ENCODE peak calls at places on chromosomes 12 and 14, in seven cellular contexts. H is upper lobe of left lung; A is stimulated activated effector memory CD8-positive, alpha-beta T cell treated with anti-CD3 and anti-CD28 coated beads, Interleukin-12 subunit alpha, Interleukin-12 subunit beta, amount 100 ng/mL, for 72 hours; R is left ventricle myocardium superior; S is Panc1; F is aorta; T is stimulated activated naive CD8-positive, alpha-beta T cell treated with anti-CD3 and anti-CD28 coated beads, Interleukin-15, amount 100 ng/mL, for 72 hours. U is an unnamed sample.

GRCh38 chr12:40921563-40922163 is 229.4 kb downstream of the CNTN1 start:
- ATAC-seq in H (no peak), A (no peak), R (no peak), S (no peak), F (no peak), T (no peak), U (no peak)

GRCh38 chr12:11621797-11622423 is 27.6 kb upstream of the ETV6 start:
- ATAC-seq in H (no peak), A (peak; percentile 63), R (peak; percentile 22), S (no peak), F (no peak), T (no peak), U (no peak)

GRCh38 chr12:106039242-106039641 is 99.5 kb downstream of the NUAK1 start:
- ATAC-seq in H (no peak), A (no peak), R (no peak), S (no peak), F (no peak), T (no peak), U (peak; percentile 29)

GRCh38 chr12:63915105-63915830 is 70.8 kb downstream of the SRGAP1 start:
- ATAC-seq in H (no peak), A (no peak), R (no peak), S (no peak), F (no peak), T (no peak), U (no peak)

GRCh38 chr12:7781274-7781673 is 7.9 kb upstream of the NANOG start:
- ATAC-seq in H (no peak), A (no peak), R (no peak), S (no peak), F (no peak), T (no peak), U (no peak)

GRCh38 chr12:116282371-116283286 is 5.1 kb upstream of the MED13L start:
- ATAC-seq in H (no peak), A (peak; percentile 49), R (no peak), S (peak; percentile 43), F (no peak), T (peak; percentile 73), U (no peak)

GRCh38 chr14:49593016-49593415 is 5.7 kb upstream of the LRR1 start:
- ATAC-seq in H (no peak), A (no peak), R (no peak), S (peak; percentile 79), F (no peak), T (no peak), U (no peak)

GRCh38 chr14:78637489-78637888 is 467.3 kb downstream of the NRXN3 start:
- ATAC-seq in H (no peak), A (no peak), R (no peak), S (no peak), F (no peak), T (no peak), U (no peak)

GRCh38 chr14:68951051-68951797 is 27.9 kb downstream of the ACTN1 start:
- ATAC-seq in H (peak; percentile 60), A (no peak), R (peak; percentile 29), S (peak; percentile 89), F (peak; percentile 54), T (no peak), U (peak; percentile 87)

GRCh38 chr14:20772650-20773049 is 4.4 kb downstream of the EDDM3B start:
- ATAC-seq in H (no peak), A (no peak), R (no peak), S (no peak), F (no peak), T (no peak), U (no peak)

GRCh38 chr12:11823043-11823442 is 173.6 kb downstream of the ETV6 start:
- ATAC-seq in H (no peak), A (no peak), R (no peak), S (no peak), F (no peak), T (no peak), U (no peak)

GRCh38 chr12:105089817-105090216 is 5.6 kb upstream of the ALDH1L2 start:
- ATAC-seq in H (no peak), A (no peak), R (no peak), S (no peak), F (no peak), T (no peak), U (peak; percentile 21)

GRCh38 chr12:115322275-115322674 is 638.3 kb upstream of the TBX3 start:
- ATAC-seq in H (no peak), A (no peak), R (no peak), S (no peak), F (no peak), T (no peak), U (peak; percentile 87)

GRCh38 chr12:116164976-116165425 is 112.5 kb downstream of the MED13L start:
- ATAC-seq in H (no peak), A (peak; percentile 87), R (peak; percentile 59), S (peak; percentile 66), F (peak; percentile 39), T (peak; percentile 74), U (peak; percentile 88)

GRCh38 chr14:75050852-75051555 is at the start of gene MLH3:
- ATAC-seq in H (peak; percentile 89), A (peak; percentile 79), R (peak; percentile 93), S (peak; percentile 93), F (peak; percentile 91), T (peak; percentile 88), U (peak; percentile 91)

GRCh38 chr12:56836800-56837663 is 73.9 kb downstream of the HSD17B6 start:
- ATAC-seq in H (no peak), A (peak; percentile 98), R (no peak), S (no peak), F (no peak), T (peak; percentile 98), U (peak; percentile 88)

GRCh38 chr14:73173092-73173735 is 36.9 kb downstream of the PSEN1 start:
- ATAC-seq in H (no peak), A (no peak), R (no peak), S (no peak), F (no peak), T (no peak), U (peak; percentile 53)

GRCh38 chr12:60822601-60823000 is 1226.8 kb downstream of the SLC16A7 start:
- ATAC-seq in H (no peak), A (no peak), R (no peak), S (no peak), F (no peak), T (no peak), U (no peak)

GRCh38 chr12:131221061-131221945 is 267.6 kb downstream of the ADGRD1 start:
- ATAC-seq in H (no peak), A (no peak), R (no peak), S (no peak), F (no peak), T (peak; percentile 5), U (peak; percentile 28)

GRCh38 chr12:106149096-106149784 is 10.5 kb upstream of the NUAK1 start:
- ATAC-seq in H (no peak), A (no peak), R (peak; percentile 15), S (peak; percentile 85), F (no peak), T (no peak), U (no peak)

GRCh38 chr12:11067514-11067913 is 5.4 kb upstream of the TAS2R46 start:
- ATAC-seq in H (no peak), A (no peak), R (peak; percentile 97), S (no peak), F (peak; percentile 53), T (no peak), U (no peak)

GRCh38 chr14:77062261-77062660 is 33.8 kb upstream of the IRF2BPL start:
- ATAC-seq in H (no peak), A (no peak), R (no peak), S (no peak), F (no peak), T (no peak), U (peak; percentile 39)

GRCh38 chr12:108363565-108363964 is 24.5 kb upstream of the CMKLR1 start:
- ATAC-seq in H (peak; percentile 64), A (no peak), R (no peak), S (no peak), F (no peak), T (no peak), U (no peak)

GRCh38 chr14:23366163-23366921 is 1.4 kb upstream of the EFS start:
- ATAC-seq in H (peak; percentile 71), A (no peak), R (peak; percentile 83), S (no peak), F (peak; percentile 87), T (peak; percentile 27), U (peak; percentile 75)

GRCh38 chr14:34059925-34060746 is 109.3 kb upstream of the EGLN3 start:
- ATAC-seq in H (peak; percentile 85), A (peak; percentile 96), R (peak; percentile 93), S (peak; percentile 97), F (peak; percentile 95), T (peak; percentile 94), U (peak; percentile 96)

GRCh38 chr14:100117647-100118376 is 41.6 kb downstream of the DEGS2 start:
- ATAC-seq in H (no peak), A (no peak), R (no peak), S (no peak), F (no peak), T (no peak), U (peak; percentile 60)

GRCh38 chr12:53500119-53500775 is 836 bp upstream of the TARBP2 start:
- ATAC-seq in H (peak; percentile 49), A (no peak), R (peak; percentile 4), S (no peak), F (peak; percentile 40), T (no peak), U (no peak)

GRCh38 chr12:127559349-127560040 is 707.5 kb upstream of the TMEM132C start:
- ATAC-seq in H (peak; percentile 41), A (peak; percentile 97), R (no peak), S (no peak), F (no peak), T (peak; percentile 97), U (peak; percentile 31)

GRCh38 chr14:102893452-102893851 is 29.0 kb upstream of the AMN start:
- ATAC-seq in H (peak; percentile 67), A (no peak), R (peak; percentile 79), S (no peak), F (peak; percentile 90), T (no peak), U (peak; percentile 27)

GRCh38 chr14:77181603-77182437 is at the start of gene TMEM63C:
- ATAC-seq in H (no peak), A (peak; percentile 87), R (peak; percentile 32), S (peak; percentile 95), F (no peak), T (peak; percentile 90), U (peak; percentile 83)

GRCh38 chr12:130353081-130353480 is 15.4 kb downstream of the PIWIL1 start:
- ATAC-seq in H (no peak), A (no peak), R (no peak), S (no peak), F (no peak), T (no peak), U (no peak)

GRCh38 chr14:34064349-34064748 is 113.5 kb upstream of the EGLN3 start:
- ATAC-seq in H (no peak), A (no peak), R (peak; percentile 9), S (no peak), F (no peak), T (no peak), U (no peak)

GRCh38 chr14:82915381-82915780 is 1381.7 kb upstream of the SEL1L start:
- ATAC-seq in H (no peak), A (no peak), R (peak; percentile 56), S (no peak), F (no peak), T (no peak), U (no peak)

GRCh38 chr12:1328385-1328784 is 266.0 kb downstream of the FBXL14 start:
- ATAC-seq in H (no peak), A (no peak), R (peak; percentile 53), S (no peak), F (no peak), T (no peak), U (no peak)

GRCh38 chr12:76247026-76247688 is 101.1 kb downstream of the BBS10 start:
- ATAC-seq in H (no peak), A (no peak), R (peak; percentile 83), S (no peak), F (no peak), T (no peak), U (no peak)

GRCh38 chr12:1488908-1489381 is 105.4 kb downstream of the FBXL14 start:
- ATAC-seq in H (no peak), A (no peak), R (peak; percentile 21), S (no peak), F (no peak), T (peak; percentile 58), U (peak; percentile 31)

GRCh38 chr12:125125271-125125670 is 60.0 kb downstream of the AACS start:
- ATAC-seq in H (no peak), A (no peak), R (no peak), S (no peak), F (no peak), T (no peak), U (peak; percentile 86)

GRCh38 chr14:102288139-102288538 is 16.8 kb downstream of the MOK start:
- ATAC-seq in H (no peak), A (no peak), R (no peak), S (no peak), F (no peak), T (no peak), U (no peak)

U was measured in esophagus mucosa.